ENCODE peak calls at places on chromosomes 16 and 17, in five cellular contexts. One of them, this sample, is unnamed.

GRCh38 chr17:10316986-10317834 is 55.6 kb downstream of the MYH13 start:
- DNase-seq in skeletal muscle cell: no peak
- DNase-seq in activated gamma-delta T cell treated with anti-CD3 and anti-CD28 coated beads, Interleukin-2, amount 50 U/mL, for 16 hours: peak
- DNase-seq in left ventricle myocardium superior: peak
- DNase-seq in foreskin fibroblast: no peak
- DNase-seq in this sample: peak

GRCh38 chr16:20904507-20905079 is 4.0 kb downstream of the LYRM1 start:
- DNase-seq in left ventricle myocardium superior: no peak
- DNase-seq in activated gamma-delta T cell treated with anti-CD3 and anti-CD28 coated beads, Interleukin-2, amount 50 U/mL, for 16 hours: no peak
- DNase-seq in skeletal muscle cell: no peak
- DNase-seq in foreskin fibroblast: peak
- DNase-seq in this sample: no peak

GRCh38 chr17:62619413-62620155 is 7.9 kb upstream of the MRC2 start:
- DNase-seq in skeletal muscle cell: no peak
- DNase-seq in left ventricle myocardium superior: peak
- DNase-seq in foreskin fibroblast: no peak
- DNase-seq in activated gamma-delta T cell treated with anti-CD3 and anti-CD28 coated beads, Interleukin-2, amount 50 U/mL, for 16 hours: no peak
- DNase-seq in this sample: no peak

GRCh38 chr16:81198635-81199034 is 39.9 kb upstream of the BCO1 start:
- DNase-seq in skeletal muscle cell: no peak
- DNase-seq in foreskin fibroblast: no peak
- DNase-seq in activated gamma-delta T cell treated with anti-CD3 and anti-CD28 coated beads, Interleukin-2, amount 50 U/mL, for 16 hours: no peak
- DNase-seq in left ventricle myocardium superior: no peak
- DNase-seq in this sample: no peak

GRCh38 chr17:63434951-63435571 is 11.0 kb downstream of the CYB561 start:
- DNase-seq in left ventricle myocardium superior: peak
- DNase-seq in foreskin fibroblast: peak
- DNase-seq in activated gamma-delta T cell treated with anti-CD3 and anti-CD28 coated beads, Interleukin-2, amount 50 U/mL, for 16 hours: peak
- DNase-seq in skeletal muscle cell: no peak
- DNase-seq in this sample: peak

GRCh38 chr16:89322381-89323119 is 105.0 kb downstream of the ZNF778 start:
- DNase-seq in foreskin fibroblast: peak
- DNase-seq in activated gamma-delta T cell treated with anti-CD3 and anti-CD28 coated beads, Interleukin-2, amount 50 U/mL, for 16 hours: no peak
- DNase-seq in left ventricle myocardium superior: peak
- DNase-seq in skeletal muscle cell: peak
- DNase-seq in this sample: peak

GRCh38 chr17:49343273-49343672 is 18.8 kb downstream of the ZNF652 start:
- DNase-seq in foreskin fibroblast: peak
- DNase-seq in left ventricle myocardium superior: no peak
- DNase-seq in activated gamma-delta T cell treated with anti-CD3 and anti-CD28 coated beads, Interleukin-2, amount 50 U/mL, for 16 hours: no peak
- DNase-seq in skeletal muscle cell: peak
- DNase-seq in this sample: no peak

GRCh38 chr17:80785477-80786178 is 206.0 kb upstream of the CHMP6 start:
- DNase-seq in skeletal muscle cell: no peak
- DNase-seq in activated gamma-delta T cell treated with anti-CD3 and anti-CD28 coated beads, Interleukin-2, amount 50 U/mL, for 16 hours: no peak
- DNase-seq in foreskin fibroblast: no peak
- DNase-seq in left ventricle myocardium superior: no peak
- DNase-seq in this sample: peak

GRCh38 chr17:34146440-34147043 is 108.5 kb upstream of the CCL2 start:
- DNase-seq in skeletal muscle cell: no peak
- DNase-seq in foreskin fibroblast: no peak
- DNase-seq in left ventricle myocardium superior: peak
- DNase-seq in activated gamma-delta T cell treated with anti-CD3 and anti-CD28 coated beads, Interleukin-2, amount 50 U/mL, for 16 hours: peak
- DNase-seq in this sample: peak

GRCh38 chr17:56489980-56490379 is 103.5 kb upstream of the NOG start:
- DNase-seq in activated gamma-delta T cell treated with anti-CD3 and anti-CD28 coated beads, Interleukin-2, amount 50 U/mL, for 16 hours: no peak
- DNase-seq in skeletal muscle cell: no peak
- DNase-seq in foreskin fibroblast: no peak
- DNase-seq in left ventricle myocardium superior: no peak
- DNase-seq in this sample: no peak

This sample was measured in lower lobe of right lung.